ENCODE peak calls at places on chromosomes 12 and 14, in four cellular contexts. N is activated B cell treated with CpG ODN at 0.5 μM for 24 hours, I is SW480, Q is foreskin fibroblast. S is an unnamed sample.

GRCh38 chr12:62766516-62766915 is 168.4 kb downstream of the PPM1H start:
- DNase-seq in Q (no peak), N (no peak), I (no peak), S (no peak)

GRCh38 chr12:63915105-63915830 is 70.8 kb downstream of the SRGAP1 start:
- DNase-seq in Q (peak), N (no peak), I (no peak), S (no peak)

GRCh38 chr12:3896851-3897351 is 23.7 kb upstream of the PARP11 start:
- DNase-seq in I (no peak), N (no peak), Q (peak), S (no peak)

GRCh38 chr14:74239848-74240793 is 872 bp downstream of the VSX2 start:
- DNase-seq in N (no peak), I (no peak), Q (peak), S (no peak)

GRCh38 chr12:21500786-21501257 is 613 bp downstream of the RECQL start:
- DNase-seq in N (no peak), Q (no peak), I (no peak), S (no peak)

GRCh38 chr12:110917467-110917866 is 2.9 kb downstream of the MYL2 start:
- DNase-seq in N (no peak), I (peak), Q (peak), S (peak)

GRCh38 chr12:11991604-11992003 is 79.1 kb upstream of the BCL2L14 start:
- DNase-seq in N (no peak), Q (no peak), I (no peak), S (no peak)

GRCh38 chr12:56431850-56432249 is 17.4 kb downstream of the TIMELESS start:
- DNase-seq in N (no peak), I (no peak), Q (peak), S (no peak)

GRCh38 chr12:49133014-49133413 is 1.8 kb upstream of the TUBA1B start:
- DNase-seq in Q (no peak), N (no peak), I (no peak), S (no peak)

GRCh38 chr12:128804762-128805161 is 19.0 kb downstream of the SLC15A4 start:
- DNase-seq in N (no peak), I (no peak), Q (no peak), S (no peak)

GRCh38 chr14:58272589-58273372 is 25.6 kb upstream of the ARID4A start:
- DNase-seq in N (no peak), Q (peak), I (no peak), S (peak)

GRCh38 chr14:85463512-85463911 is 66.4 kb upstream of the FLRT2 start:
- DNase-seq in I (no peak), N (no peak), Q (no peak), S (no peak)

GRCh38 chr12:84397279-84397678 is 515.3 kb downstream of the SLC6A15 start:
- DNase-seq in Q (peak), I (peak), N (no peak), S (no peak)

GRCh38 chr14:42214981-42215491 is 608.4 kb downstream of the LRFN5 start:
- DNase-seq in Q (peak), I (peak), N (no peak), S (no peak)

GRCh38 chr14:71985538-71986234 is 53.5 kb downstream of the RGS6 start:
- DNase-seq in Q (no peak), I (no peak), N (no peak), S (peak)

GRCh38 chr12:101697930-101698781 is 716 bp downstream of the CHPT1 start:
- DNase-seq in N (no peak), I (peak), Q (peak), S (peak)

GRCh38 chr12:58443981-58444371 is 476.3 kb downstream of the LRIG3 start:
- DNase-seq in Q (peak), I (no peak), N (no peak), S (peak)

GRCh38 chr14:36510078-36510799 is 9.8 kb downstream of the NKX2-1 start:
- DNase-seq in Q (no peak), I (no peak), N (no peak), S (peak)

GRCh38 chr14:99996951-99997571 is 68.2 kb upstream of the EVL start:
- DNase-seq in Q (no peak), N (no peak), I (no peak), S (no peak)

GRCh38 chr14:55123101-55123500 is 6.0 kb upstream of the LGALS3 start:
- DNase-seq in Q (peak), N (no peak), I (peak), S (peak)

GRCh38 chr14:71430321-71431168 is 501.7 kb upstream of the RGS6 start:
- DNase-seq in Q (no peak), I (no peak), N (no peak), S (no peak)

GRCh38 chr14:53542692-53543091 is 389.6 kb upstream of the DDHD1 start:
- DNase-seq in I (peak), N (no peak), Q (peak), S (peak)

GRCh38 chr12:133046698-133047097 is 9.4 kb downstream of the ZNF84 start:
- DNase-seq in Q (no peak), N (no peak), I (no peak), S (no peak)

GRCh38 chr12:93440043-93440835 is 1.5 kb downstream of the UBE2N start:
- DNase-seq in Q (peak), I (peak), N (no peak), S (no peak)

GRCh38 chr12:56947633-56948535 is 9.5 kb downstream of the RDH16 start:
- DNase-seq in Q (peak), N (no peak), I (peak), S (no peak)

GRCh38 chr14:53047302-53047701 is 96.5 kb upstream of the FERMT2 start:
- DNase-seq in N (no peak), Q (peak), I (no peak), S (no peak)

GRCh38 chr14:52380294-52380693 is 66.2 kb downstream of the PTGER2 start:
- DNase-seq in N (no peak), Q (peak), I (peak), S (no peak)

GRCh38 chr12:124687695-124688301 is 120.4 kb upstream of the NCOR2 start:
- DNase-seq in I (no peak), Q (peak), N (no peak), S (no peak)

GRCh38 chr14:68210729-68211299 is 391.2 kb downstream of the RAD51B start:
- DNase-seq in N (no peak), I (peak), Q (peak), S (peak)

GRCh38 chr12:13347241-13348043 is 150.9 kb downstream of the EMP1 start:
- DNase-seq in N (no peak), I (peak), Q (peak), S (peak)

GRCh38 chr14:71703477-71703876 is 228.8 kb upstream of the RGS6 start:
- DNase-seq in N (no peak), Q (peak), I (no peak), S (no peak)

GRCh38 chr12:70576341-70577282 is 60.6 kb downstream of the PTPRB start:
- DNase-seq in I (peak), N (no peak), Q (peak), S (peak)

GRCh38 chr12:27936196-27936595 is 36.3 kb downstream of the PTHLH start:
- DNase-seq in N (no peak), Q (no peak), I (no peak), S (no peak)

GRCh38 chr12:100248886-100249285 is 18.0 kb downstream of the DEPDC4 start:
- DNase-seq in I (no peak), Q (peak), N (no peak), S (no peak)

GRCh38 chr14:37900582-37900981 is 305.2 kb downstream of the TTC6 start:
- DNase-seq in N (no peak), I (no peak), Q (peak), S (no peak)

GRCh38 chr12:46523863-46524770 is 151.5 kb upstream of the SLC38A2 start:
- DNase-seq in I (peak), Q (peak), N (no peak), S (peak)

GRCh38 chr12:57622293-57623245 is 10.4 kb downstream of the B4GALNT1 start:
- DNase-seq in Q (no peak), N (no peak), I (no peak), S (no peak)

S was measured in hepatocyte.